ENCODE peak calls at places on chromosome X, in four cellular contexts. M is dorsolateral prefrontal cortex, G is amygdala, H is SK-N-SH. F is an unnamed sample.

GRCh38 chrX:23885803-23886202 is 21.9 kb downstream of the APOO start:
- DNase-seq in G (no peak), H (no peak), M (no peak), F (no peak)

GRCh38 chrX:17638731-17639130 is 98.6 kb upstream of the SCML1 start:
- DNase-seq in M (no peak), G (no peak), H (no peak), F (no peak)

GRCh38 chrX:154517101-154517781 is 1.2 kb upstream of the FAM3A start:
- DNase-seq in G (no peak), M (no peak), H (no peak), F (no peak)

GRCh38 chrX:131729295-131729694 is 185.4 kb downstream of the OR13H1 start:
- DNase-seq in G (no peak), H (peak), M (peak), F (no peak)

GRCh38 chrX:17475820-17476219 is 100.8 kb downstream of the NHS start:
- DNase-seq in H (no peak), G (no peak), M (no peak), F (no peak)

GRCh38 chrX:9349572-9350259 is 115.1 kb upstream of the TBL1X start:
- DNase-seq in M (no peak), H (peak), G (no peak), F (no peak)

GRCh38 chrX:10189317-10190268 is 32.8 kb downstream of the CLCN4 start:
- DNase-seq in M (peak), G (peak), H (peak), F (peak)

GRCh38 chrX:113929004-113929403 is 654.9 kb upstream of the HTR2C start:
- DNase-seq in M (no peak), G (no peak), H (peak), F (no peak)

GRCh38 chrX:16222123-16222522 is 54.8 kb downstream of the MAGEB17 start:
- DNase-seq in H (no peak), M (no peak), G (no peak), F (no peak)

GRCh38 chrX:48890934-48891401 is 6.6 kb downstream of the TIMM17B start:
- DNase-seq in H (peak), G (no peak), M (no peak), F (no peak)

GRCh38 chrX:132023896-132024386 is 839 bp downstream of the STK26 start:
- DNase-seq in G (no peak), M (no peak), H (no peak), F (no peak)

GRCh38 chrX:119190736-119191282 is 45.3 kb upstream of the PGRMC1 start:
- DNase-seq in H (no peak), M (no peak), G (no peak), F (no peak)